ENCODE peak calls at places on chromosome 12, in five cellular contexts. L is IMR-90, I is H9, E is trophoblast cell, N is neuronal stem cell. O is an unnamed sample.

GRCh38 chr12:32302218-32302826 is 97.0 kb upstream of the FGD4 start:
- DNase-seq in E (peak), N (no peak), I (peak), L (no peak), O (no peak)

GRCh38 chr12:121089031-121089812 is 43.5 kb upstream of the P2RX7 start:
- DNase-seq in E (no peak), L (no peak), I (peak), N (no peak), O (no peak)

GRCh38 chr12:131797588-131797934 is 30.6 kb upstream of the MMP17 start:
- DNase-seq in E (no peak), I (no peak), L (no peak), N (no peak), O (no peak)

GRCh38 chr12:50764861-50765324 is 992 bp downstream of the ATF1 start:
- DNase-seq in E (peak), L (peak), N (no peak), I (no peak), O (peak)

GRCh38 chr12:56980941-56981530 is 23.6 kb upstream of the RDH16 start:
- DNase-seq in N (no peak), L (no peak), I (no peak), E (no peak), O (no peak)

GRCh38 chr12:3046441-3047200 is 30.6 kb upstream of the TSPAN9 start:
- DNase-seq in I (no peak), L (no peak), N (no peak), E (peak), O (no peak)

GRCh38 chr12:98373019-98373554 is 142.3 kb upstream of the TMPO start:
- DNase-seq in E (peak), I (no peak), L (peak), N (peak), O (peak)

GRCh38 chr12:49960474-49961110 is 1.1 kb upstream of the AQP5 start:
- DNase-seq in I (no peak), E (no peak), N (no peak), L (no peak), O (no peak)

GRCh38 chr12:26880625-26881024 is 47.6 kb upstream of the ITPR2 start:
- DNase-seq in I (no peak), N (no peak), E (no peak), L (no peak), O (no peak)

GRCh38 chr12:80195143-80195726 is 95.9 kb downstream of the OTOGL start:
- DNase-seq in L (peak), E (peak), N (peak), I (peak), O (peak)

GRCh38 chr12:72432037-72432604 is 160.0 kb downstream of the TRHDE start:
- DNase-seq in I (no peak), N (no peak), L (no peak), E (no peak), O (no peak)

GRCh38 chr12:91406920-91407341 is 224.3 kb upstream of the DCN start:
- DNase-seq in N (no peak), I (no peak), E (peak), L (no peak), O (peak)

GRCh38 chr12:68806488-68807237 is 1.3 kb upstream of the MDM2 start:
- DNase-seq in L (no peak), I (no peak), E (no peak), N (no peak), O (no peak)

GRCh38 chr12:68809190-68810026 is 1.4 kb downstream of the MDM2 start:
- DNase-seq in I (no peak), E (no peak), L (no peak), N (no peak), O (no peak)

GRCh38 chr12:68805592-68806120 is 2.3 kb upstream of the MDM2 start:
- DNase-seq in L (peak), I (no peak), N (no peak), E (peak), O (no peak)

GRCh38 chr12:68808388-68809189 is 612 bp downstream of the MDM2 start:
- DNase-seq in N (no peak), I (peak), L (peak), E (peak), O (peak)

DNA sequence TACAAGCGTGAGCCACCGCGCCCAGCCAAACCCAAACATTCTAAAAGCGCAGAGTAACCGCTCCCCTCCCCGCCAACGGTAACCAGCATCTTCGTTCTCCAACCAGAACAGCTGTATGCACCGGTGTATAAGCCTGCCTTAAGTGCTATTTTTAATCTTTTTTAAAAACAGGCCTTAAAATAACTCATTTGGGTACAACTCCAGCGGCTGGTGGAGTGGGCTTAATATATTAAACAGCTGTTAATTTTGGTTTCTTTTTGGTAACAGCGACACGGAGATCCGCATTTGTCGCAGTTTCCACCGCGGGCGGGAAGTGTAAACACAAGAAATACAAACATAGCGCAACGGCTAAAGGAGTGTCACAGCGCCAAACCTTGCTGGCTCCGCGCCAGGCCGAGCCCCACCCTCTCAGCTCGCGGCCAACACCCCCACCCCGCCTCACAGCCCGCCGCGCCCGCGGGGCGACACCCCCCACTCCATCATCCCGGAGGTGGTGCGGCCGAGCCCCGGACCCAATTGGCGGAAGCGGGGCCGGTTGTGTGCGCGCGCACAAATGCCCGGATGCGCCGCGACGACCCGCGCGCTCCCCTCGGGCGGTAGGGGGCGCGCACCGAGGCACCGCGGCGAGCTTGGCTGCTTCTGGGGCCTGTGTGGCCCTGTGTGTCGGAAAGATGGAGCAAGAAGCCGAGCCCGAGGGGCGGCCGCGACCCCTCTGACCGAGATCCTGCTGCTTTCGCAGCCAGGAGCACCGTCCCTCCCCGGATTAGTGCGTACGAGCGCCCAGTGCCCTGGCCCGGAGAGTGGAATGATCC is at the start of gene MDM2:
- DNase-seq in E (peak), I (peak), N (peak), L (peak), O (peak)
- H3K14ac ChIP-seq in E (peak), I (peak), N (peak), L (peak), O (peak)

DNA sequence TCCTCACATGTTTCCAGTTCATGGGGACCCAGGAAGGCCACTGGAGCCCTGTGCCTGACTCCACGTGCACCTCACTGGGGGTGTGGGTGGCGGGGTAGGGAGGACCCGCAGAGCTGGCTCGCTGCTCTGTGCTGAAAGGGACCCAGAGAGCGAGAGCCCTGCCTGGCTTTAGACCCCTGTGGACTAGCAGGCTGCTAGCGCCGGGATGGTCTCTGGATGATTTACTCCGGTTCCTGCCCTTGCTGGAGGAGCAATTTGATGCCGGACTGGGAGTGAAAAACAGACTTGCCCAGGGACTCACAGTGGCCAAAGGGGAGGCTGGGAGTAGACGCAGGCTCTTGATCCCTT is 49.0 kb downstream of the NTF3 start:
- DNase-seq in N (no peak), I (peak), L (no peak), E (no peak), O (peak)
- H3K14ac ChIP-seq in N (no peak), I (peak), L (peak), E (no peak), O (peak)

DNA sequence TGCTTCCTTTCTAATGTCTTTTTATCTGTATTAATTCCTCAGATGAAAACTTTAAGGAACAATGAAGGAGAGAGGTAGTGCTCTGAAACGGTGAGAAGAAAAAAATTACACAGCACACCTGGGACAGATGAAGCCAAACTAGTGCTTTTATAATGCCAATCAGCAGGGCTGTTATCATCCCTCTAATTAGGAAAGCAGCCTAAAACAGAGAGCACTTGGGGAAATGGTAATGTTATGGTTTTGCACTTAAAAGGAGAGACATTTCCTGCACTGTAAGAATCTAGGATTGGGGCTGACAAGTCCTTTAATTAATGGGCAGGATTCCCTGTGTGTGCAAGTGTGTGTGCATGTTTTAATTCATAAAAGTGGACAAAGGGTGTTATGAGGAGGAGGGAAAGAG is 4.8 kb upstream of the LMO3 start:
- DNase-seq in N (no peak), E (no peak), I (no peak), L (no peak), O (no peak)
- H3K14ac ChIP-seq in N (no peak), E (no peak), I (no peak), L (no peak), O (no peak)

GRCh38 chr12:111193511-111193910 is 175.4 kb downstream of the PHETA1 start:
- DNase-seq in N (no peak), L (no peak), I (no peak), E (no peak), O (no peak)

GRCh38 chr12:111194703-111195051 is 174.2 kb downstream of the PHETA1 start:
- DNase-seq in L (no peak), N (no peak), I (no peak), E (no peak), O (no peak)

GRCh38 chr12:111196532-111196931 is 172.4 kb downstream of the PHETA1 start:
- DNase-seq in L (no peak), I (no peak), N (no peak), E (no peak), O (no peak)

GRCh38 chr12:111193977-111194702 is 174.8 kb downstream of the PHETA1 start:
- DNase-seq in L (no peak), E (no peak), N (no peak), I (no peak), O (no peak)

DNA sequence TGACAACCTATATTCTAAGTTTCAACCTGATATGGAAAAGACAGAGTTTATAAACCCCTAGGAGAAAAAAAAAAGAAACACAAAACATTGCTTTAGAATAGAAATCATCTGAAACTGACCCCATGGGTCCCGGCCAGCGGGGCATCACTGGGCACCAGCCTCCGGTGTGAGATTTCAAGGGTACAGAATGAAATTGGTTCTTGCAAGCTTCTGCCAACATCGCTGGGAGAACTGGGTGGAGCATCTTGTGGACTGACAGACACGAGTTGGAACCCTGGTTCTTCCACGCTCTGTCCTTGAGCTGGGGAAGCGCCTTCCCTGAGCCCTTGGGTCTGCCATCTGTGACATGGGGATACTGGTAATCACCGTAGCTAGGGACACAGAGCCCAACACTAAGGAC is 173.6 kb downstream of the PHETA1 start:
- DNase-seq in L (no peak), I (no peak), E (no peak), N (no peak), O (no peak)
- H3K14ac ChIP-seq in L (no peak), I (no peak), E (no peak), N (no peak), O (no peak)